ENCODE peak calls at places on chromosomes 1 and 21, in four cellular contexts. U is A549, V is HepG2, X is K562. O is an unnamed sample.

GRCh38 chr1:6996371-6996770 is 211.1 kb downstream of the CAMTA1 start:
- DNase-seq in U (no peak), V (no peak), X (no peak), O (peak)

GRCh38 chr1:7621334-7622219 is 149.5 kb upstream of the VAMP3 start:
- DNase-seq in U (no peak), V (no peak), X (no peak), O (no peak)

GRCh38 chr1:59062743-59063142 is 234.2 kb upstream of the FGGY start:
- DNase-seq in U (peak), V (no peak), X (peak), O (no peak)

GRCh38 chr1:21801100-21801499 is 11.0 kb upstream of the LDLRAD2 start:
- DNase-seq in U (no peak), V (no peak), X (peak), O (no peak)

GRCh38 chr1:108050911-108051624 is 86.1 kb upstream of the VAV3 start:
- DNase-seq in U (no peak), V (no peak), X (no peak), O (no peak)

GRCh38 chr1:1990222-1990621 is 13.4 kb downstream of the CFAP74 start:
- DNase-seq in U (no peak), V (no peak), X (no peak), O (no peak)

GRCh38 chr1:35120458-35121133 is 41.4 kb downstream of the ZMYM1 start:
- DNase-seq in U (no peak), V (peak), X (no peak), O (no peak)

GRCh38 chr1:65431111-65431705 is 10.7 kb downstream of the LEPR start:
- DNase-seq in U (peak), V (peak), X (peak), O (no peak)

GRCh38 chr21:29585462-29585861 is 286.7 kb downstream of the BACH1 start:
- DNase-seq in U (no peak), V (no peak), X (no peak), O (no peak)

GRCh38 chr1:245168921-245169320 is 14.1 kb downstream of the KIF26B start:
- DNase-seq in U (no peak), V (no peak), X (no peak), O (no peak)

GRCh38 chr1:59391216-59392179 is 94.6 kb downstream of the FGGY start:
- DNase-seq in U (no peak), V (no peak), X (no peak), O (no peak)

GRCh38 chr1:34870395-34870794 is 10.8 kb upstream of the SMIM12 start:
- DNase-seq in U (no peak), V (no peak), X (no peak), O (no peak)

GRCh38 chr1:194466706-194467105 is 1280.3 kb upstream of the B3GALT2 start:
- DNase-seq in U (no peak), V (no peak), X (no peak), O (no peak)

DNA sequence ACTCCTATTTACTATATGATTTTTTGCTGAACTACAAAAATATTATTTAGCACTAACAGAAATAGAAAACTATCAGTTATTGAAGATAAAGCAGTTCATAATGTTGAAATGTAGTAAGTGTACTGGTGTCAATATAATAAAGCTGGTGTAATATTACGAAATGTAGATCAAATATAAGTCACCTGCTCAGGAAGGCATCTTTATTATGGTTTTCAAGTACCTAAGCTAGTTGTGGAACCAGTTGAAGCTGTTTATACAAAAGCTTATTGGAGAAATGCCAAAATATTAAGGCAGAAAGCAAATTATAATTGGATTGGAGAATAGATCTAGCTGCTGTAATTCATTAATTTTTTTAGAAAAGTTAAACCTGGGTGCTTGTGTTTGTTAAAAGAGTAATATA is 6.2 kb upstream of the MARK1 start:
- DNase-seq in U (no peak), V (no peak), X (no peak), O (no peak)
- TF ChIP-seq CHD4 in U (no peak), V (no peak), X (no peak), O (no peak)

GRCh38 chr1:77624102-77624501 is 58.4 kb downstream of the ZZZ3 start:
- DNase-seq in U (no peak), V (peak), X (no peak), O (no peak)

GRCh38 chr1:77625250-77625649 is 57.2 kb downstream of the ZZZ3 start:
- DNase-seq in U (no peak), V (no peak), X (no peak), O (no peak)

DNA sequence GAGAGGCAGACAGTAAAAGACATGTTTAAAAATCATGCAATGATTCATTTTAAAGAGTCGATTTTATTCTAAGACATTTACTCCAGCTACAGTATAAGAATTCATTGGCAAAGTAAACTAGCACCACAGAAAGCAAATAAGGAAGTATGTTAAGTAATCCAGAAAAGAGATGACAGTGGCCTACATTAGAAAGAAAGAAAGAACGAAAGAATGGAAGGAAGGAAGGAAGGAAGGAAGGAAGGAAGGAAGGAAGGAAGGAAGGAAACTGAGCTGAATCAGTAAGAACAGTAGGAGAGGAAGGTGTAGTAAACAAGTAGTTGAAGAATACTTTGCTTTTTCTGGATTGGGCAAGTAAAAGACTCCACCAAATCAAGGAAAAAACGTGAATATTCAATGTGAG is 62.2 kb downstream of the ZZZ3 start:
- DNase-seq in U (no peak), V (no peak), X (no peak), O (no peak)
- TF ChIP-seq CHD4 in U (no peak), V (no peak), X (no peak), O (no peak)

DNA sequence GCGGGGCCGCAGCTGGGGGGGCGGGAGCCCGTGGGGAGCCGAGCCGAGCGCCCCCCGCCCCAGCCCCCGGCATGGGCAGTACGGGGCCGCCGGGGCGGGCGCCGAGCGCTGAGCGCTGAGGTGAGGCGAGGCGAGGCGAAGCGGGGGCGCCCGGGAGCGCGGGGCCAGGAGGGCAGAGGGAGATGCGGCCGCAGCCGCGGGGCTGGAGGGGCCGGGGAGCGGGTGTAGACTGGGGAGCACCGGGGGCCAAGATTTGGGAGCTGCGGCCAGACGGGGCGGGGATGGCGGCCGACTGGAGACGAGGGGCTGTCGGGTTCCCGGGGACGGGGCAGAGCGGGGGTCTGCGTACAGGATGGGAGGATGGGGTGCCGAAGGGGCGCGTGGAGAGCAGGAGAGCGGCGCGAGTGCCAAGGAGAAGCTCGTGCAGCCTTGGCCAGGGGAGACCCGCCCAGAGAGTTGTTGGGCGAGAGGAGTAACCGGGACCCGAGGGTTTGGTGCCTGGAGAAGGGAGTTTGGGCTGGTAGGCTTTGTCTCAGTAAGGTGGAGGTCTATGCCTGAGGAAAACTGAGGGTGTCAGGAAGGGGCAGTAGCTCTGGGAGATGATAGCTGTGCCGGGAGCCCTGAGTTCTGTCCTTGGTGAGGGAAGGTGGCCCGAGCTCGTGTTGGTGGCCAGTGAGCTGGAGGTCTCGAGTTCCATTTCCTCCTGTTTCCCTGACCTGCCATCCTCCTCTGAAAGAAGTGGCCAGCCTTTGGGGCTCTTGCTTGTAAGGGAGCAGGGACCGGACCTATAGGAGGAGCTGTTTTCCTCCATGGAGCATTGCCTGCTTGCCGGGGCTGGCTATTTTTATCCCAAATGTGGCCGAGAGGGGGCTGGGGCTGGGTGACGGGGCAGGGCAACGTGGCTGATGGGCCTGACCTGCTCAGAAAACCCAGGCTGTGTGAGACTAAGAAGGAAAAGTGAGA is 539 bp downstream of the ATP8B2 start:
- DNase-seq in U (peak), V (peak), X (peak), O (no peak)
- TF ChIP-seq CHD4 in U (no peak), V (no peak), X (no peak), O (no peak)

GRCh38 chr1:31981976-31982375 is 31.7 kb upstream of the KHDRBS1 start:
- DNase-seq in U (no peak), V (no peak), X (no peak), O (no peak)
- TF ChIP-seq CHD4 in U (no peak), V (no peak), X (no peak), O (no peak)

DNA sequence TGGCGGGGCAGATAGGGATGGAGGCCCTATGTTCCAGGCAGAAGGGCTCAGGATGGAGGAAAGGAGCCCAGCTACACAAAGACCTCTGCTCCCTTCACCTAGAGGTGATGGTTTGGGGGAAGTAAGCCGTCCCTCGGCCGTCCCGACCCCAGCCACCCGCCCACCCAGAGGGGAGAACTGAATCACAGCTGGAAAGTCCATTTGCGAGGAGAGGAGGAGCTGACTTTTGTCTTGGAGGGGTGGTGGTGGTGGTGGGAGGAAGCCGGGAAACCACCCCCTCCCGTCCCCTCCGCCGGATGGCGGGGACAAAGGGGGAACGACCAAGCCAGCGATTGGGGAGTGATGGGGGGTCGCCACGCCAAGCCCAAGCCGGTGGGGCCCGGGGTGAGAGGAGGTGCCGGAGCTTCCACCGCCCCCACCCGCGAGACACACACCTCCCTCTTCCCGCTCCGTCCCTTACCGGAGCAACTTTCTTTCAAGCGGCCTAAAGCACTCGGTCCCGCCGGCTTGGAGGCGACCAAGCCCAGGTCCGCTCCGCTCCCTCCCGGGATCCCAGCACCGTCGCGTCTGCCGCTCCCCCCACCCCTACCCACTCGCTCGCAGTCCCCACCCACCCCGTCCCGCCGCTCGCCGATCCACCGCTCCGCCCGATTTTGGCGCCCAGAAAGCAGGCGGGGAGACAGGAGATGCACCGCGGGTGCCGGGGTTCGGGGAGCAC is 581 bp downstream of the ARHGEF2 start:
- DNase-seq in U (peak), V (no peak), X (peak), O (no peak)
- TF ChIP-seq CHD4 in U (no peak), V (no peak), X (no peak), O (no peak)

DNA sequence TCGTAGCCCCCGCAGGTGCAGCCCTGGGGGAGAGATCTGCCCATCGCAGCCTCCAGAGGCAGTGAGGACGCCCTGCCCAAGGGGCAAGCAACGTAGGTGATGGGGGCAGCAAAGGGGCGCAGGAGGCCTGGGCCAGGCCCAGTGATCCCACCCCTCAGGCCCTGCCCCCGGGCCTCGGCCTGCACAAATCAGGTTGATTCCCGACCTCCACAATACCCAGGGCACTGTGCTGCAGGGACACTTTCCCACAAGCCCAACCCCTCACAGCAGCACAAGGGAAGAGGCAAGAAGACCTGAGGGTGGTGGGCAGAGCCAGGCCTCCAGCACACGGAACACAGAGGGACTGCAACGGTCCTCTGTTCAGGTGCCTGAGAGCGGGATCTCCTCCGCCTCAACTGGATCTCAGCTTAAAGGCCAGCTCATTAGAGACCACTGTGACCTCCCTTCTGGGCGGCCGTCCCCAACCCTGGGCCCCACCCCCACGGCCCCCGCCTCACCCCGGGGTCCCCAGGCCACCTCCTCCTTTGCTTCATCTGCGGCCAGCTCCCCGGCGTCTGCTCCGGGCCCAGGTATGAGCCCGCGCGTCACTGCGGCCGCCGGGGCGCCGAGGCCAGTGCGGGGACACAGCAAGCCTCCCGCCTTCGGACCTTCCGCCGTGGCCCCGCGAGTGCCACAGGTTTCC is 789 bp upstream of the ARF1 start:
- DNase-seq in U (no peak), V (no peak), X (peak), O (no peak)
- TF ChIP-seq CHD4 in U (no peak), V (peak), X (no peak), O (no peak)